ENCODE peak calls at places on chromosomes 16 and 17, in four cellular contexts. I is K562, C is H1, A is HepG2. R is an unnamed sample.

GRCh38 chr17:19755392-19755791 is 7.3 kb upstream of the ALDH3A1 start:
- DNase-seq in I (no peak), A (no peak), C (no peak), R (no peak)

GRCh38 chr16:16166952-16167351 is 56.3 kb downstream of the ABCC6 start:
- DNase-seq in A (no peak), C (no peak), I (no peak), R (no peak)

GRCh38 chr17:61389670-61390478 is 9.8 kb upstream of the TBX2 start:
- DNase-seq in I (peak; percentile 75), A (no peak), C (no peak), R (peak; percentile 72)

GRCh38 chr17:81200695-81201580 is 21.8 kb downstream of the CEP131 start:
- DNase-seq in C (no peak), I (peak; percentile 69), A (peak; percentile 62), R (peak; percentile 81)

GRCh38 chr17:59365383-59365981 is 34.0 kb downstream of the YPEL2 start:
- DNase-seq in C (no peak), I (peak; percentile 76), A (peak; percentile 52), R (no peak)

GRCh38 chr17:81536299-81537290 is 8.4 kb downstream of the FSCN2 start:
- DNase-seq in C (no peak), A (no peak), I (peak; percentile 42), R (no peak)

GRCh38 chr17:47847341-47848197 is 3.4 kb downstream of the SP6 start:
- DNase-seq in A (no peak), C (no peak), I (no peak), R (no peak)

GRCh38 chr17:47253541-47254402 is at the start of gene ITGB3:
- DNase-seq in I (peak; percentile 91), A (peak; percentile 37), C (no peak), R (peak; percentile 78)

GRCh38 chr16:30358577-30358936 is 3.4 kb upstream of the CD2BP2 start:
- DNase-seq in A (no peak), I (no peak), C (no peak), R (no peak)

GRCh38 chr17:67211742-67212141 is 33.3 kb downstream of the HELZ start:
- DNase-seq in A (peak; percentile 9), C (no peak), I (no peak), R (no peak)

GRCh38 chr16:67415872-67416793 is at the start of gene ZDHHC1:
- DNase-seq in A (no peak), I (peak; percentile 74), C (no peak), R (peak; percentile 78)

GRCh38 chr16:83899978-83900377 is 1.1 kb downstream of the MLYCD start:
- DNase-seq in C (no peak), I (no peak), A (peak; percentile 62), R (no peak)

GRCh38 chr16:83899272-83899897 is 470 bp downstream of the MLYCD start:
- DNase-seq in A (no peak), C (no peak), I (peak; percentile 71), R (peak; percentile 31)

GRCh38 chr16:83901101-83901500 is 2.2 kb downstream of the MLYCD start:
- DNase-seq in C (no peak), I (no peak), A (no peak), R (no peak)

GRCh38 chr16:83900611-83901010 is 1.7 kb downstream of the MLYCD start:
- DNase-seq in I (no peak), C (no peak), A (no peak), R (no peak)

GRCh38 chr16:83898463-83899271 is at the start of gene MLYCD:
- DNase-seq in A (peak; percentile 76), C (peak; percentile 31), I (peak; percentile 99), R (peak; percentile 86)
- TF ChIP-seq RNF2 in A (no peak), C (no peak), I (no peak), R (no peak)

GRCh38 chr16:88476203-88476602 is 23.1 kb downstream of the ZFPM1 start:
- DNase-seq in A (no peak), C (no peak), I (no peak), R (no peak)
- TF ChIP-seq KDM1A in A (no peak), C (no peak), I (no peak), R (no peak)

DNA sequence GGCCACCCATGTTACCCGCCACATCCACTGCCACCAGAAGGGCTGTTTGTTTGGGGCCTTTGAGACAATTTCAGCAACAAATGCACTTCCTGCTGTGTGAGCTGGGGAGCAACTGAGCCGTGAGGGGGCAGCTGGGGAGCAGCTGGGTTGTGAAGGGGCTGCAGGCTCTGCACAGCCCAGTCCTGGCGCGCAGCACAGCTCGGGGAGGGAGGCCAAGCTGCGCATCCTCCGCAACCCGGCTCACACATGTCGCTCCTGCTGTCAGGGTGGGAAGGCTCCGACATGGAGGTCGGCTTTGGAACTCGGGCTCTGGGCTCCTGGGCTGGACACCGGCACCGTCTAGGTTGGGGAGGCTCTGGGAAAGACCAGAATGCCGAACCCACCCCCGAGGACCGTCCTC is 53.6 kb downstream of the CBFA2T3 start:
- DNase-seq in A (no peak), I (no peak), C (no peak), R (no peak)
- TF ChIP-seq HDAC2 in A (no peak), I (no peak), C (no peak), R (no peak)

DNA sequence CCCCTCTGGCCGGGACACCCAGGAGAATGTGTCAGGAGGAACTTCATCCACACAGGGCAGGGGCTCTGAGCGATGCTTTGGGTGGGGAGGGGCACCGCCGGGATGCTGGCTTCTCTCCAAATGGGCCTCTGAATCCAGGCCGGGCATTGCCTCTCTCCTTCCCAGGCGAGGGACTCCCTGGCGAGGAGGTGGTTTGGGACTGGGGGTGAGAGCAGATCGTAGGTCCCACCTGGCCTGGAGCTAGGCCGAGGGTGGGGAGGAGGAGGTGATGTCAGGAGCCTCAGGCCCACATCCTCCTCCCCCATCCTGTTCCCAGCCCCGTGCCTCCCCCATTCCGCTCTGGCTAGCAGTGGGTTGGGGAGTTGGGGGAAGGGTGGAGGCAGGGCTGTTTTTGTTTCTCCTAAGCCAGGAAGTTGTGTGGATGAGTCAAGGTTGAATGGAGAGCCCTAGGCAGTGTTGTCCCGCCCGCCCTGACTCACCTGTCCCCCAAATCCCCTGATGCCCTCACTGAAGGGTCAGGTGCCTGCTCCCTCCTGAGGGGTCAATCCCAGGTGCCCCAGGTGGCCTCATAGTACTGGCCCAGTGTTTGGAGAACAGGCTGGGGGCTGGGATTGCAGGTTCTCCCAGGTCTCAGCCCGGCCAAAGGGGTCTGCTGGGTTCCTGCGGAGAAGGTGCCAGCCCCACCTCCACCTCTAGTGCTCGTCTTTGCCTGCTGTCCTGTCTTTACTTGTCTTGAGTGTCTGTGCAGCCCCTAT is 2.8 kb downstream of the GRB7 start:
- DNase-seq in A (peak; percentile 90), I (peak; percentile 68), C (peak; percentile 92), R (peak; percentile 60)
- TF ChIP-seq RNF2 in A (no peak), I (peak; percentile 60), C (no peak), R (no peak)

DNA sequence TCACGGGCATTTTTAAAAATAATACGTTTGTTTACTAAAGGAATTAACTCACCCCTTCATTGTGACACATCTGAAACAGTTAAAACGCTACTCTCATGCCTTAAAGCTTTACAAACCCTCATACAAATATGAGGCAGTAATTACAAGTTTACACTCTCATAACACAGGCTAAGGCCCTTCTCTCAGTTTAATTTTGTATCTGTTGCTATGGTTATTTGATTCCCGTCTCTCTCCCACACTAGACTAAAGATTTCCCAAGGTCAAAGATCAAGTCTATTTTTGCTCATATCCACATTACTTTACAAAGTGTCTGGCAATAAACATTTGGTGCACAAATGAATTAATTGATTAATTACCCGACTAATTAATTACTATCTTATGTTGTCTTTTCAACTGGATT is 86.4 kb upstream of the MYOCD start:
- DNase-seq in C (no peak), A (no peak), I (no peak), R (no peak)
- TF ChIP-seq KDM1A in C (no peak), A (no peak), I (no peak), R (no peak)

DNA sequence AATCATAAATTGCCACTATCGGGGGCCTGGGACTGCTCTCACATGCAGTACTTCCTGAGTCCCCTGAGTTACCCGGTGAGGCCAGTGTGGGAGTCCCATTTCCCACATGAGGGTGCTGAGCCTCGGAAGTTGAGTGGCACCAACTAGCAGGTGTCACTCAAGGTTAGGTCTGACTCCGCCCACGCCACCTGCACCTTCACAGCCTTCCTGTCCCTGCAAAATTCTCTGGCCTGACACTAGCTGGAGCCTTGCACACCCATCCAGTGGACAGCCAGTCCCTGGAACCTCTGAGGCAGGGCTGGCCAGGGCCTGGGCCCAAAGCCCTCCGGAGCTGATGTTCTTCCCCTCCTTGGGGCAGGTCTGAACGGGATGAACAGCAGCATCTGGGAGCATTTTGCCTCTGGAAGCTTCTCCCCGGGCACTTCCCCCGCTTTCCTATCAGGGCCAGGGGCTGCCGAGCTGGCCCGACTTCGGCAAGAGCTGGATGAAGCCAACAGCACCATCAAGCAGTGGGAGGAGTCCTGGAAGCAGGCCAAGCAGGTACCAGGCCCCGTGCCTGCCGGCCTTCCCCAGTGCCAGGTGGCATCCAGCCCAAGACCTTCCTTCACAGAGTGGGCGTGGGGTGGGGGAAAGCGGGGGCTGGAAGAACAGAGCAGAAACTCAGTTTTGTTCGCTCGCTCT is 21.9 kb downstream of the UNC13D start:
- DNase-seq in A (no peak), I (no peak), C (no peak), R (no peak)
- TF ChIP-seq HDAC2 in A (no peak), I (no peak), C (no peak), R (no peak)

DNA sequence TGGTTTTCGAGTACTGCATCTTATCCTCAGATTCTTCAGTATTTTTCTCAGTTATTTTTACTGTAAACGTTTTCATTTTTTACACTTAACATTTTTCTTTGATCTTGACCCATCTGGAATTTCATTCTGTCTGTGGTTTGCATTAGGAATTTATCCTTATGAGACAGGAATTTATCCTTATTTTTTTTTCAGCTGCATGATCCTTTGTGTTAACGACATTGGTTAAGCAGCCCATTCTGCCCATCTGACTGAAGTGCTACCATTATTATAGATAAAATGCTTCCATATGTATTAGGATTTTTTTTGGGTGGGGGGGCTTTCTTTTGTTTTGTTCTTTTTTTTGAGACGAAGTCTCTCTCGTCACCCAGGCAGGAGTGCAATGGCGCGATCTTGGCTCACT is 41.0 kb downstream of the SNX29 start:
- DNase-seq in A (no peak), C (no peak), I (no peak), R (no peak)
- TF ChIP-seq RNF2 in A (no peak), C (no peak), I (no peak), R (no peak)

GRCh38 chr17:57442914-57443571 is 186.7 kb downstream of the MSI2 start:
- DNase-seq in A (no peak), C (no peak), I (no peak), R (no peak)
- TF ChIP-seq KDM1A in A (no peak), C (no peak), I (no peak), R (no peak)

R was measured in A549.